ENCODE peak calls at places on chromosomes 16 and 17, in eight cellular contexts. M, R, Z, I, Q, O, S and A are unnamed samples. For H3K4me1, the result is how much of the 10 kb centered on the place peaks cover.

GRCh38 chr16:28063047-28063521 is 430 bp downstream of the GSG1L start:
- DNase-seq in M (peak), R (no peak), Z (no peak), I (no peak), Q (peak), O (peak), S (no peak), A (no peak)

GRCh38 chr17:50594040-50594618 is 33.6 kb downstream of the CACNA1G start:
- DNase-seq in M (no peak), R (no peak), Z (no peak), I (no peak), Q (no peak), O (no peak), S (no peak), A (no peak)

GRCh38 chr16:1152651-1153259 is at the start of gene CACNA1H:
- DNase-seq in M (no peak), R (peak), Z (no peak), I (no peak), Q (no peak), O (no peak), S (peak), A (peak)

GRCh38 chr16:12898556-12898955 is 2.8 kb upstream of the SHISA9 start:
- DNase-seq in M (no peak), R (no peak), Z (no peak), I (no peak), Q (no peak), O (no peak), S (no peak), A (no peak)

GRCh38 chr17:43800736-43801135 is 20.5 kb downstream of the CFAP97D1 start:
- DNase-seq in M (no peak), R (no peak), Z (no peak), I (no peak), Q (no peak), O (no peak), S (no peak), A (no peak)

GRCh38 chr16:75027520-75028300 is 28.9 kb downstream of the ZNRF1 start:
- DNase-seq in M (no peak), R (no peak), Z (no peak), I (no peak), Q (no peak), O (peak), S (no peak), A (no peak)

GRCh38 chr17:81166033-81166472 is at the start of gene AATK:
- DNase-seq in M (no peak), R (no peak), Z (no peak), I (no peak), Q (no peak), O (no peak), S (no peak), A (no peak)

GRCh38 chr16:58409316-58409973 is 17.2 kb downstream of the GINS3 start:
- DNase-seq in M (peak), R (no peak), Z (no peak), I (no peak), Q (no peak), O (peak), S (peak), A (peak)

GRCh38 chr16:31064882-31065461 is 9.1 kb downstream of the ZNF668 start:
- DNase-seq in M (peak), R (no peak), Z (peak), I (no peak), Q (no peak), O (peak), S (peak), A (peak)

GRCh38 chr16:82801361-82801760 is 174.6 kb downstream of the CDH13 start:
- DNase-seq in M (no peak), R (no peak), Z (no peak), I (no peak), Q (no peak), O (peak), S (no peak), A (no peak)

GRCh38 chr17:12107905-12108304 is 87.2 kb downstream of the MAP2K4 start:
- DNase-seq in M (no peak), R (no peak), Z (no peak), I (no peak), Q (no peak), O (peak), S (no peak), A (no peak)
- TF ChIP-seq CTCF in M (no peak), R (no peak), Z (no peak), I (no peak), Q (no peak), O (no peak), S (no peak), A (no peak)

GRCh38 chr17:35063514-35064223 is at the start of gene RFFL:
- DNase-seq in M (peak), R (peak), Z (peak), I (peak), Q (peak), O (peak), S (peak), A (peak)
- TF ChIP-seq POLR2A in M (peak), R (peak), Z (peak), I (peak), Q (no peak), O (peak), S (peak), A (no peak)

GRCh38 chr16:85481738-85482137 is 131.4 kb upstream of the GSE1 start:
- DNase-seq in M (no peak), R (no peak), Z (no peak), I (no peak), Q (no peak), O (no peak), S (no peak), A (no peak)

GRCh38 chr16:85484337-85485295 is 128.5 kb upstream of the GSE1 start:
- DNase-seq in M (no peak), R (no peak), Z (no peak), I (no peak), Q (no peak), O (no peak), S (no peak), A (no peak)

GRCh38 chr16:85481206-85481605 is 131.9 kb upstream of the GSE1 start:
- DNase-seq in M (no peak), R (no peak), Z (no peak), I (no peak), Q (no peak), O (no peak), S (no peak), A (no peak)

GRCh38 chr16:85485379-85485778 is 127.7 kb upstream of the GSE1 start:
- DNase-seq in M (no peak), R (no peak), Z (no peak), I (no peak), Q (no peak), O (no peak), S (no peak), A (no peak)

DNA sequence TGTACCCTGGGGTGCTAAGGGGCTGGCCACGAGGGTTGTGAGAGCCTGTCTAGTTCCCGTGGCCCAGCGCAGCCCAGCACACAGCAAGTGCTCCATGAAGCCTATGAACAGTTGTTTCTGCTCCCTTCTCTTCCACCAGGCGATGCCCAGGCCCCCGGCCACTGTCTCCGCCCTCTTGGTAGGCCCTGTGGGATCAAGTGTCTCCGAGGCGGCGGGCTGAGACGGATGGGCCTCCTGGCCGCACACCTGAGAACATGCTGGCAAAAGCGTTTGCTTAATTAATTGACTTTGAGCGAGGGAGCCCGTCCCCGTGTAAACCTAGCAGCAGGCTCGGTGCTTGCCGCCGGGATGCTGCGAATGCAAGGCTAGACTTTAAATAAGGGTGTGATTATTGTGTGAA is 129.7 kb upstream of the GSE1 start:
- DNase-seq in M (no peak), R (no peak), Z (no peak), I (no peak), Q (no peak), O (no peak), S (no peak), A (no peak)
- H3K4me1 ChIP-seq in M (under half), R (under half), Z (under half), I (under half), Q (under half), O (under half), S (under half), A (under half)

DNA sequence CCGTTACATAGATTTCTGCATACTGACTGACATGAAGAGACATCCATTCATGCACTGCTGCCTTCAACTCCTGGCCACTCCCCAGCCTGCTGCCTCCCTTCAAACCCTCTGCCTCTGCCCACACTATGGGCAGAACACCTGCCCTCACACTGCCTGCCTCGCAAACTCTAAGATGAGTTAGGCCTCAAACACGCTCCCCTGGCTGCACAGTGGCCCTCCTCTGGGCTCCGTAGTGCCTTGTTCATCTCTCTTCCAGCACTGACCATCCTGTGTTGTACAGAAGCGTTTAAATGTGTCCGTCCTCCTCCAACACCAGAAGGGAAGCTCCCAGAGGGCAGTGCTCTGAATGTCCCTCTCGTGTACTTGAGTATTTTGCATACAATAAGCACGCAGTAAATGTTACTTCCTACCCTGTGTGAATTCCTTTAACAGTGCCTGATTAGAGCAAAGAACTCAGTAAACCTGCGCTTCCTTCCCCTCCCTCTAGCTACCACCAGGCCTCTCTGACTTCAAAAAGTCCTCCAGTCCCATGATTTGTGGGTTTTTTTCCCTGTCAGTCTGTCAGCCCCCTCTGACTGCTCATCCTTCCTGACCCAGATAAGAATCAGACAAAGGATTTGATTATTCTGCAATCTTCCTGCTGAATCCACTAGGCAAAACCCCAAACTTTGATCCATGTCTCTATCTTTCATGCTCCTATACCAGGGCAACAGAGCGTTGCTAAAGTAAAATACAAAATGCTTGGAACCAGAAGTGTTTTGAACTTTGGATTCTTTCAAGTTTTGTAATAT is 3.9 kb downstream of the DHX33 start:
- DNase-seq in M (no peak), R (no peak), Z (no peak), I (no peak), Q (no peak), O (no peak), S (no peak), A (no peak)
- TF ChIP-seq CTCF in M (no peak), R (no peak), Z (no peak), I (no peak), Q (no peak), O (no peak), S (no peak), A (no peak)

GRCh38 chr17:45430738-45431530 is 1.7 kb downstream of the ARHGAP27 start:
- DNase-seq in M (no peak), R (no peak), Z (peak), I (no peak), Q (peak), O (no peak), S (no peak), A (no peak)
- TF ChIP-seq POLR2A in M (no peak), R (no peak), Z (no peak), I (no peak), Q (no peak), O (no peak), S (no peak), A (no peak)